ENCODE peak calls at places on chromosomes 2 and 18, in ten cellular contexts. C, L, N, F, I, W, E, Y, R and T are unnamed samples.

GRCh38 chr18:67301592-67301991 is 214.9 kb downstream of the DSEL start:
- DNase-seq in C (no peak), L (no peak), N (no peak), F (no peak), I (no peak), W (no peak), E (no peak), Y (no peak), R (peak; percentile 65), T (no peak)

GRCh38 chr2:43560231-43560547 is 35.6 kb downstream of the THADA start:
- DNase-seq in C (no peak), L (no peak), N (no peak), F (no peak), I (no peak), W (no peak), E (no peak), Y (no peak), R (no peak), T (no peak)

GRCh38 chr18:36096955-36097354 is 29.6 kb upstream of the RPRD1A start:
- DNase-seq in C (no peak), L (no peak), N (no peak), F (no peak), I (no peak), W (no peak), E (no peak), Y (no peak), R (no peak), T (no peak)

GRCh38 chr18:3910507-3910906 is 460.5 kb downstream of the TGIF1 start:
- DNase-seq in C (no peak), L (no peak), N (no peak), F (no peak), I (no peak), W (no peak), E (no peak), Y (no peak), R (no peak), T (no peak)

GRCh38 chr2:66929632-66930385 is 467.3 kb upstream of the ETAA1 start:
- DNase-seq in C (peak; percentile 64), L (no peak), N (no peak), F (no peak), I (peak; percentile 28), W (no peak), E (peak; percentile 59), Y (no peak), R (peak; percentile 84), T (no peak)

GRCh38 chr2:105404736-105405135 is 5.9 kb upstream of the FHL2 start:
- DNase-seq in C (no peak), L (no peak), N (no peak), F (no peak), I (no peak), W (no peak), E (no peak), Y (no peak), R (no peak), T (no peak)

GRCh38 chr2:30601375-30601774 is 154.3 kb downstream of the LCLAT1 start:
- DNase-seq in C (no peak), L (no peak), N (no peak), F (no peak), I (no peak), W (no peak), E (no peak), Y (no peak), R (no peak), T (no peak)

GRCh38 chr2:42895134-42895795 is 102.9 kb upstream of the HAAO start:
- DNase-seq in C (no peak), L (no peak), N (no peak), F (no peak), I (no peak), W (no peak), E (no peak), Y (peak; percentile 37), R (no peak), T (no peak)

GRCh38 chr18:49487711-49488310 is 777 bp upstream of the C18orf32 start:
- DNase-seq in C (no peak), L (no peak), N (no peak), F (no peak), I (no peak), W (no peak), E (no peak), Y (no peak), R (no peak), T (no peak)

GRCh38 chr2:215717627-215718412 is 282.0 kb upstream of the FN1 start:
- DNase-seq in C (no peak), L (no peak), N (no peak), F (no peak), I (no peak), W (no peak), E (no peak), Y (no peak), R (no peak), T (no peak)

GRCh38 chr2:216877085-216877484 is 17.2 kb upstream of the TNP1 start:
- DNase-seq in C (no peak), L (no peak), N (no peak), F (no peak), I (no peak), W (no peak), E (no peak), Y (no peak), R (no peak), T (no peak)

GRCh38 chr2:65017335-65017734 is 28.1 kb downstream of the SLC1A4 start:
- DNase-seq in C (no peak), L (no peak), N (no peak), F (no peak), I (no peak), W (peak; percentile 34), E (no peak), Y (peak; percentile 65), R (no peak), T (no peak)

GRCh38 chr2:119487434-119488244 is 36.6 kb downstream of the SCTR start:
- DNase-seq in C (no peak), L (no peak), N (no peak), F (no peak), I (no peak), W (peak; percentile 93), E (peak; percentile 86), Y (peak; percentile 60), R (no peak), T (peak; percentile 48)

GRCh38 chr2:23135481-23136100 is 249.4 kb upstream of the KLHL29 start:
- DNase-seq in C (no peak), L (no peak), N (no peak), F (no peak), I (no peak), W (no peak), E (no peak), Y (peak; percentile 83), R (peak; percentile 16), T (peak; percentile 10)

GRCh38 chr2:214069254-214069653 is 341.6 kb upstream of the VWC2L start:
- DNase-seq in C (no peak), L (no peak), N (no peak), F (peak; percentile 87), I (peak; percentile 89), W (peak; percentile 1), E (no peak), Y (no peak), R (peak; percentile 94), T (peak; percentile 95)

GRCh38 chr2:12005886-12006681 is 259.7 kb downstream of the LPIN1 start:
- DNase-seq in C (no peak), L (peak; percentile 59), N (no peak), F (no peak), I (no peak), W (no peak), E (peak; percentile 68), Y (peak; percentile 63), R (peak; percentile 70), T (peak; percentile 72)

GRCh38 chr2:162582357-162582798 is 238.4 kb downstream of the GCA start:
- DNase-seq in C (no peak), L (no peak), N (no peak), F (no peak), I (no peak), W (peak; percentile 77), E (peak; percentile 69), Y (peak; percentile 76), R (no peak), T (no peak)

GRCh38 chr2:118940486-118941120 is 1.4 kb upstream of the MARCO start:
- DNase-seq in C (no peak), L (no peak), N (no peak), F (no peak), I (no peak), W (no peak), E (peak; percentile 36), Y (no peak), R (no peak), T (no peak)

GRCh38 chr2:50831666-50832065 is 200.3 kb downstream of the NRXN1 start:
- DNase-seq in C (no peak), L (no peak), N (no peak), F (no peak), I (no peak), W (no peak), E (no peak), Y (no peak), R (no peak), T (no peak)

GRCh38 chr2:2876350-2877042 is 501.1 kb downstream of the EIPR1 start:
- DNase-seq in C (no peak), L (no peak), N (no peak), F (no peak), I (no peak), W (no peak), E (no peak), Y (peak; percentile 47), R (no peak), T (no peak)
- H3K4me3 ChIP-seq in C (no peak overlapping the region), L (no peak overlapping the region), N (no peak overlapping the region), F (no peak overlapping the region), I (no peak overlapping the region), W (no peak overlapping the region), E (no peak overlapping the region), Y (no peak overlapping the region), R (no peak overlapping the region), T (no peak overlapping the region)

GRCh38 chr2:223994562-223995162 is 37.4 kb downstream of the MRPL44 start:
- DNase-seq in C (no peak), L (no peak), N (no peak), F (no peak), I (no peak), W (no peak), E (no peak), Y (no peak), R (no peak), T (no peak)
- TF ChIP-seq CTCF in C (no peak), L (no peak), N (no peak), F (no peak), I (no peak), W (no peak), E (no peak), Y (no peak), R (no peak), T (no peak)

GRCh38 chr18:47263828-47264314 is 12.4 kb upstream of the SKOR2 start:
- DNase-seq in C (no peak), L (no peak), N (no peak), F (no peak), I (no peak), W (no peak), E (no peak), Y (peak; percentile 72), R (no peak), T (no peak)
- H3K27me3 ChIP-seq in C (peaks cover 63% of the 10 kb centered on the region), L (peaks cover 5% of the 10 kb centered on the region), N (peaks cover 11% of the 10 kb centered on the region), F (no peaks in the 10 kb centered on the region), I (peaks cover 26% of the 10 kb centered on the region), W (no peaks in the 10 kb centered on the region), E (no peaks in the 10 kb centered on the region), Y (peaks cover 91% of the 10 kb centered on the region), R (peaks cover 44% of the 10 kb centered on the region), T (peaks cover 56% of the 10 kb centered on the region)

GRCh38 chr2:194550702-194551101 is 1106.3 kb upstream of the SLC39A10 start:
- DNase-seq in C (no peak), L (no peak), N (no peak), F (no peak), I (no peak), W (no peak), E (no peak), Y (no peak), R (no peak), T (no peak)

GRCh38 chr2:194549387-194549786 is 1107.6 kb upstream of the SLC39A10 start:
- DNase-seq in C (no peak), L (no peak), N (no peak), F (no peak), I (no peak), W (no peak), E (no peak), Y (no peak), R (no peak), T (no peak)

GRCh38 chr2:194545978-194546377 is 1111.0 kb upstream of the SLC39A10 start:
- DNase-seq in C (no peak), L (no peak), N (no peak), F (no peak), I (no peak), W (no peak), E (no peak), Y (no peak), R (no peak), T (no peak)
- H3K4me3 ChIP-seq in C (no peak overlapping the region), L (no peak overlapping the region), N (no peak overlapping the region), F (no peak overlapping the region), I (no peak overlapping the region), W (no peak overlapping the region), E (no peak overlapping the region), Y (no peak overlapping the region), R (no peak overlapping the region), T (no peak overlapping the region)